ENCODE peak calls at places on chromosomes 2 and 18, in five cellular contexts. G is hypothalamus, A is astrocyte of the spinal cord, Y is stromal cell of bone marrow, U is astrocyte of the cerebellum. S is an unnamed sample.

GRCh38 chr2:239163306-239164070 is 237.3 kb downstream of the HDAC4 start:
- DNase-seq in U (no peak), G (no peak), Y (no peak), A (no peak), S (no peak)

GRCh38 chr2:58569460-58570185 is 328.5 kb upstream of the FANCL start:
- DNase-seq in G (no peak), U (no peak), A (no peak), Y (no peak), S (peak)

GRCh38 chr2:105373895-105374401 is 24.9 kb downstream of the FHL2 start:
- DNase-seq in Y (no peak), U (no peak), G (no peak), A (no peak), S (no peak)

GRCh38 chr2:18623782-18624181 is 34.4 kb upstream of the NT5C1B start:
- DNase-seq in Y (peak), G (no peak), A (peak), U (no peak), S (no peak)

GRCh38 chr2:86413296-86414085 is 27.7 kb upstream of the KDM3A start:
- DNase-seq in A (no peak), G (no peak), Y (no peak), U (no peak), S (no peak)

GRCh38 chr2:10355471-10356458 is 53.1 kb downstream of the HPCAL1 start:
- DNase-seq in U (no peak), A (no peak), Y (no peak), G (no peak), S (no peak)

GRCh38 chr18:42348722-42349121 is 393.7 kb downstream of the PIK3C3 start:
- DNase-seq in G (no peak), U (no peak), Y (no peak), A (no peak), S (no peak)

GRCh38 chr2:133553251-133553650 is 15.0 kb downstream of the NCKAP5 start:
- DNase-seq in U (no peak), A (no peak), G (no peak), Y (no peak), S (no peak)

GRCh38 chr2:10832228-10832936 is 19.8 kb upstream of the PDIA6 start:
- DNase-seq in Y (peak), G (peak), A (peak), U (peak), S (peak)

GRCh38 chr2:61125798-61126197 is 36.2 kb upstream of the C2orf74 start:
- DNase-seq in G (no peak), Y (no peak), A (no peak), U (no peak), S (no peak)

GRCh38 chr2:219576505-219577388 is 4.6 kb downstream of the INHA start:
- DNase-seq in G (no peak), A (no peak), U (no peak), Y (no peak), S (no peak)

GRCh38 chr18:25650201-25650941 is 298.4 kb upstream of the ZNF521 start:
- DNase-seq in U (peak), A (peak), Y (peak), G (no peak), S (no peak)

GRCh38 chr18:9612989-9613388 is 1.4 kb downstream of the PPP4R1 start:
- DNase-seq in Y (no peak), U (no peak), A (peak), G (no peak), S (no peak)

GRCh38 chr2:45192991-45193390 is 183.7 kb upstream of the SIX2 start:
- DNase-seq in A (no peak), U (no peak), Y (no peak), G (no peak), S (no peak)

GRCh38 chr18:57185434-57185833 is 38.5 kb downstream of the BOD1L2 start:
- DNase-seq in A (no peak), U (no peak), G (no peak), Y (no peak), S (no peak)

GRCh38 chr2:113894156-113894743 is 4.4 kb downstream of the ACTR3 start:
- DNase-seq in A (peak), U (peak), G (no peak), Y (peak), S (no peak)

GRCh38 chr2:135685361-135685760 is 56.3 kb upstream of the UBXN4 start:
- DNase-seq in G (no peak), Y (no peak), U (no peak), A (peak), S (no peak)

GRCh38 chr2:39719317-39719716 is 53.6 kb downstream of the TMEM178A start:
- DNase-seq in G (no peak), U (no peak), Y (no peak), A (no peak), S (no peak)

GRCh38 chr2:74304332-74305148 is 38.7 kb downstream of the SLC4A5 start:
- DNase-seq in A (no peak), G (no peak), U (no peak), Y (no peak), S (no peak)

GRCh38 chr2:233331536-233331935 is 22.8 kb upstream of the DGKD start:
- DNase-seq in Y (no peak), U (no peak), G (no peak), A (no peak), S (no peak)

GRCh38 chr2:22903616-22904015 is 481.4 kb upstream of the KLHL29 start:
- DNase-seq in U (no peak), Y (no peak), G (no peak), A (no peak), S (no peak)

S was measured in NCI-H524 treated with DMSO at 0.1 percent for 48 hours.